ENCODE peak calls at places on chromosomes 1 and 21, in seven cellular contexts. V is prostate gland, U is hepatocyte, P is GM12865, H is psoas muscle, E is fibroblast of lung, Y is neural progenitor cell. D is an unnamed sample.

GRCh38 chr1:209417761-209418160 is 165.8 kb upstream of the CAMK1G start:
- DNase-seq in V (no peak), Y (no peak), H (no peak), E (no peak), P (no peak), U (no peak), D (no peak)

GRCh38 chr1:112575154-112575804 is 43.7 kb downstream of the ST7L start:
- DNase-seq in E (peak; percentile 95), V (no peak), P (no peak), Y (no peak), H (no peak), U (peak; percentile 56), D (no peak)

GRCh38 chr1:81974883-81975555 is 174.3 kb downstream of the ADGRL2 start:
- DNase-seq in E (no peak), H (no peak), V (no peak), Y (no peak), P (no peak), U (no peak), D (no peak)

GRCh38 chr1:118979754-118980270 is 8.3 kb downstream of the TBX15 start:
- DNase-seq in V (no peak), P (no peak), Y (peak; percentile 51), E (no peak), H (no peak), U (no peak), D (no peak)

GRCh38 chr1:37630426-37631038 is 4.2 kb downstream of the RSPO1 start:
- DNase-seq in V (no peak), Y (peak; percentile 95), H (no peak), P (no peak), U (no peak), E (no peak), D (no peak)

GRCh38 chr1:66415830-66416229 is 118.1 kb upstream of the SGIP1 start:
- DNase-seq in P (no peak), Y (no peak), V (no peak), E (no peak), H (no peak), U (no peak), D (no peak)

GRCh38 chr1:243513726-243514491 is 258.1 kb downstream of the SDCCAG8 start:
- DNase-seq in U (no peak), Y (no peak), P (no peak), H (no peak), V (no peak), E (peak; percentile 86), D (no peak)

GRCh38 chr1:178543291-178543609 is 30.3 kb downstream of the TEX35 start:
- DNase-seq in E (no peak), P (no peak), Y (no peak), H (no peak), V (no peak), U (no peak), D (no peak)

GRCh38 chr1:202349263-202349928 is 897 bp downstream of the PPP1R12B start:
- DNase-seq in V (peak; percentile 26), Y (no peak), P (peak; percentile 46), E (peak; percentile 67), H (no peak), U (peak; percentile 48), D (no peak)

GRCh38 chr1:202348509-202349262 is at the start of gene PPP1R12B:
- DNase-seq in V (peak; percentile 98), E (peak; percentile 99), P (peak; percentile 99), H (peak; percentile 99), Y (peak; percentile 99), U (peak; percentile 99), D (peak; percentile 88)

GRCh38 chr1:202343652-202344349 is 2.1 kb upstream of the UBE2T start:
- DNase-seq in Y (peak; percentile 66), V (no peak), P (peak; percentile 51), H (no peak), U (peak; percentile 76), E (peak; percentile 29), D (no peak)

GRCh38 chr1:202351725-202352124 is 3.2 kb downstream of the PPP1R12B start:
- DNase-seq in P (no peak), Y (no peak), H (peak; percentile 62), E (peak; percentile 49), V (no peak), U (no peak), D (no peak)

DNA sequence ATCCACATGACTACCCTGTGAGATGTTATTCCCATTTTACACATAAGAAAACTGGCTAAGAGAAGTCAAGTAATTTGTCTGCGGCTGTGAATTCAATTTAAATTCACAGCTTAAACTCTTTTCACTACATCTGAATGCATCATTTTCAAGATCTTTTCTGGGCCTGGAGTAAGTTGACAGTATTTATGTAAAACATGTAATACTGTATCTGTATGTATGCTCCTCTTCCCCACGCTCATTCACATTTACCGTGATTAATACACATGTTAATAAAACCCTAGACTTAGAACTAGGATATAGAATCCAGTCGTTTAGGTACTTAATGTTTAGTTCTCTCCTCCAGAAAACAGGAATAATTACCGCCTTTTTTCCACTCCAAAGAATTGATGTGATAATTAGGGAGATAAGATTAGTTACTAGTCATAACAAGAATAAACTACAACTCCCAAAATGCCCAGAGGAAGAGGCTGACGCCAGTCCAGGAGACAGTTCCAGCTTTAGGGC is 442 bp upstream of the PPP1R12B start:
- DNase-seq in Y (no peak), U (no peak), P (no peak), E (no peak), V (no peak), H (no peak), D (no peak)
- H3K4me3 ChIP-seq in Y (no peak overlapping the region), U (no peak overlapping the region), P (peak overlapping the region; percentile 35), E (no peak overlapping the region), V (no peak overlapping the region), H (peak overlapping the region; percentile 30), D (no peak overlapping the region)

GRCh38 chr1:116502915-116503314 is 67.9 kb downstream of the CD58 start:
- DNase-seq in E (no peak), Y (no peak), V (no peak), U (no peak), H (no peak), P (no peak), D (no peak)
- H3K4me3 ChIP-seq in E (no peak overlapping the region), Y (no peak overlapping the region), V (no peak overlapping the region), U (no peak overlapping the region), H (no peak overlapping the region), P (no peak overlapping the region), D (no peak overlapping the region)

DNA sequence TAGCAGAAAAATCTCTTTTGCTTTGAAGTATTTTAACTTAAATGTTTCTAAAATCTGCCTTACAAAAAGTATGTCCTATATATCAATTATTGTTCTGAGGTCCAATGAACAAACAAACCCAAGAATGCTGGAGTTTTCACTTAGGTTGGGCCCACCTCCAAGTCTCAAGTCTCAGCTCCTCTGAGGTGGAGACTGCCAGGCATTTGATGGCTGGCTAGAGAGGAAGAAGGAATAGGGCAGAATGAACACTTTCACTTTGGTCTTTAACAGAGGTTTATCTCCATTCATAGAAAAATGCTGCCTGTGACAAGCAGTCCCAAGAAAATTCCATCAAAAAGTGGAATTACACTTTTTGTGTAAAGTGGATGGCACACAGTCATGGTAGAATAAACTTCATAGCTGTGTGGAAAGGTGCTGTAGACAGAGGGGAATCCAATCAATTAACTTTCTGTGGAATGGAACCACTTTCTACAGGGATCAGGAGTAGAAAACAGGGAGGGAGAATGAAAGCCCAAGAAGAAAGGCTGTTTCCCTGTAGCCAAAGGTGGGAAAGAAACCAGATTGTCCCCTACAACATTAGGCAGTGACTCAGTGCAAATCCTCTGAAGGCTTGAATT is 349.4 kb upstream of the RUNX1 start:
- DNase-seq in H (no peak), E (peak; percentile 41), V (no peak), P (no peak), Y (no peak), U (no peak), D (no peak)
- H3K4me3 ChIP-seq in H (no peak overlapping the region), E (no peak overlapping the region), V (no peak overlapping the region), P (no peak overlapping the region), Y (no peak overlapping the region), U (no peak overlapping the region), D (no peak overlapping the region)

GRCh38 chr1:54997711-54997986 is 1.1 kb upstream of the BSND start:
- DNase-seq in P (no peak), H (no peak), E (no peak), Y (no peak), U (no peak), V (no peak), D (no peak)

GRCh38 chr1:54996359-54996868 is 2.3 kb upstream of the BSND start:
- DNase-seq in Y (peak; percentile 89), V (peak; percentile 43), E (peak; percentile 38), H (peak; percentile 88), P (peak; percentile 85), U (peak; percentile 82), D (no peak)

GRCh38 chr1:54998100-54998499 is 633 bp upstream of the BSND start:
- DNase-seq in U (no peak), V (no peak), E (no peak), P (no peak), Y (no peak), H (no peak), D (no peak)

GRCh38 chr1:54995835-54996234 is 2.9 kb upstream of the BSND start:
- DNase-seq in E (no peak), P (no peak), Y (no peak), U (no peak), V (no peak), H (no peak), D (no peak)

DNA sequence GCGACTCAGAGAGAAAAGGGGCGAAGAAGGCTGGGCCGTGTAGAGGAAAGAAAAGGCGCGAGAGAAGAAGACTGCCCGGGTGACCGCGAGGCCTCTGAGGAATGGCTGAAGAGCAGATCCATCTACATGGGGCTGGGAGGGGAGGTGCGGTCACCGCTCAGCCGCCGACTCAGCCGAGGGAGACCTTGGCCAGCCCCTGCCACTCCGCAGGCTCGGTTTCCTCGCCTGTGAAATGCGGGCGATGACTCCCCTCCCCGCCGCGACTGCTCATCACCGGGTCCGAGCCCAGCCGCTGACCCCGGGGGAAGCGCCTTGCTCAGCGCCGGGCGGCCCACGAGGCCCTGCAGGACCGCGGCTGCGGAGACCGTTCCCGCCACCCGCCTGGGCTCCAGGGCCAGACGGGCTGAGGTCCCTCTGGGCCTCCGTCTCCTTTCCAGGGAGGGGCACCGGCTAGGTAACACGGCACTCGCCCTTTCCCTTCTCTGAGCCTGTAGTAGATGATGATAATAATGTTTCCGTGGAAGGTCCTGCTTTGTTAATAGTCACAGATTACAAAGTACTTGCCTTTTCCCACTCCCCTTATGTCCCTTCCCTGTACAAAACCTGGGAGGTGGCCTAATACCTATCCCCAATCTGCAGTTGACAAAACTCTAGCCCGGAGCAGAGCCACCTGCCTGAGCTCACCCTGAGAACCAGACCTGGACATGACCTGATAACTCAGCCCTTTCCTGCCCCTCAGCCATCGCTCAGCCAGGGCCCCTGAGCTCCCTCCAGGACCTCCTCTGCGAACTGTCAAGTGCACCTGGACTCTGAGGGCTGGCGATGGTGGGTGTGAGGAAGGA is 1.6 kb upstream of the BSND start:
- DNase-seq in Y (peak; percentile 48), V (no peak), U (peak; percentile 38), E (peak; percentile 50), P (no peak), H (no peak), D (no peak)
- H3K4me3 ChIP-seq in Y (peak overlapping the region; percentile 47), V (no peak overlapping the region), U (no peak overlapping the region), E (no peak overlapping the region), P (no peak overlapping the region), H (no peak overlapping the region), D (peak overlapping the region; percentile 19)

D was measured in epithelial cell of proximal tubule.